ENCODE peak calls at places on chromosomes 6 and 20, in eight cellular contexts. J is cardiac fibroblast, V is fibroblast of pulmonary artery, F is choroid plexus epithelial cell, T is GM06990, H is pancreas, Y is PC-9, G is foreskin fibroblast. I is an unnamed sample.

GRCh38 chr6:34232901-34233300 is 3.8 kb upstream of the HMGA1 start:
- DNase-seq in H (no peak), F (no peak), V (no peak), Y (no peak), T (no peak), J (peak), G (no peak), I (peak)

GRCh38 chr20:50215917-50216316 is 25.3 kb downstream of the CEBPB start:
- DNase-seq in V (no peak), G (no peak), T (no peak), J (no peak), F (no peak), H (peak), Y (peak), I (no peak)

GRCh38 chr6:5453531-5453930 is 192.2 kb downstream of the FARS2 start:
- DNase-seq in V (no peak), Y (peak), T (no peak), G (no peak), J (no peak), H (peak), F (no peak), I (no peak)

GRCh38 chr6:25041676-25042598 is 106.2 kb upstream of the RIPOR2 start:
- DNase-seq in H (no peak), G (no peak), F (no peak), V (no peak), J (no peak), Y (no peak), T (peak), I (no peak)

GRCh38 chr20:24160563-24161355 is 172.2 kb upstream of the GGTLC1 start:
- DNase-seq in T (no peak), Y (peak), H (peak), G (peak), V (peak), J (peak), F (peak), I (peak)

GRCh38 chr20:13546497-13547131 is 92.1 kb downstream of the TASP1 start:
- DNase-seq in T (no peak), G (peak), V (peak), J (peak), H (peak), F (peak), Y (peak), I (peak)

GRCh38 chr20:58020656-58021454 is 207.6 kb downstream of the ANKRD60 start:
- DNase-seq in J (no peak), T (no peak), H (no peak), F (no peak), G (no peak), Y (no peak), V (no peak), I (no peak)

GRCh38 chr6:73566954-73567591 is 46.2 kb upstream of the EEF1A1 start:
- DNase-seq in Y (peak), F (peak), V (peak), G (peak), T (no peak), J (peak), H (peak), I (peak)

GRCh38 chr6:56046576-56046975 is 171.2 kb upstream of the BMP5 start:
- DNase-seq in H (no peak), G (peak), Y (peak), F (peak), J (peak), V (peak), T (no peak), I (no peak)

GRCh38 chr6:39303425-39304153 is 10.6 kb downstream of the KCNK17 start:
- DNase-seq in J (no peak), Y (no peak), T (no peak), H (no peak), G (no peak), F (no peak), V (no peak), I (no peak)

GRCh38 chr6:113496157-113496556 is 361.0 kb upstream of the MARCKS start:
- DNase-seq in T (no peak), H (no peak), J (peak), V (peak), F (peak), G (no peak), Y (no peak), I (no peak)

GRCh38 chr6:149012040-149012545 is 265.3 kb downstream of the UST start:
- DNase-seq in H (no peak), G (peak), V (peak), Y (no peak), F (peak), J (peak), T (no peak), I (peak)

GRCh38 chr6:96789871-96790270 is 47.4 kb downstream of the GPR63 start:
- DNase-seq in T (no peak), Y (no peak), G (no peak), F (no peak), H (no peak), J (no peak), V (no peak), I (no peak)

GRCh38 chr6:154139894-154140293 is 100.9 kb downstream of the OPRM1 start:
- DNase-seq in Y (no peak), T (no peak), F (no peak), G (no peak), J (no peak), V (no peak), H (no peak), I (no peak)

GRCh38 chr6:22737331-22737730 is 168.0 kb downstream of the HDGFL1 start:
- DNase-seq in H (no peak), F (peak), Y (peak), J (peak), V (peak), G (peak), T (no peak), I (peak)

GRCh38 chr20:7161690-7162089 is 394.2 kb downstream of the BMP2 start:
- DNase-seq in G (no peak), Y (no peak), H (no peak), J (peak), V (peak), T (no peak), F (peak), I (peak)

GRCh38 chr6:126614642-126615504 is 275.0 kb downstream of the CENPW start:
- DNase-seq in H (no peak), J (no peak), G (no peak), V (no peak), F (no peak), Y (no peak), T (peak), I (no peak)

GRCh38 chr6:43980004-43980795 is 147.1 kb downstream of the MRPL14 start:
- DNase-seq in T (no peak), V (no peak), H (no peak), J (no peak), G (no peak), Y (no peak), F (no peak), I (peak)

GRCh38 chr6:7050911-7051779 is 56.6 kb upstream of the RREB1 start:
- DNase-seq in V (peak), J (peak), H (peak), Y (peak), G (no peak), F (peak), T (peak), I (peak)

GRCh38 chr20:8357703-8358102 is 225.6 kb downstream of the PLCB1 start:
- DNase-seq in T (no peak), Y (no peak), J (no peak), V (no peak), G (no peak), F (peak), H (no peak), I (peak)

GRCh38 chr20:9166153-9166780 is 97.4 kb downstream of the PLCB4 start:
- DNase-seq in Y (no peak), F (no peak), T (no peak), G (no peak), V (no peak), H (no peak), J (no peak), I (no peak)

GRCh38 chr20:46715292-46715756 is 5.9 kb downstream of the SLC2A10 start:
- DNase-seq in Y (peak), T (no peak), V (peak), F (peak), H (no peak), G (peak), J (peak), I (peak)

GRCh38 chr6:7991992-7992815 is 72.0 kb downstream of the BLOC1S5 start:
- DNase-seq in T (peak), F (peak), J (peak), Y (no peak), H (no peak), V (peak), G (peak), I (peak)

GRCh38 chr20:10653593-10654288 is 20.1 kb downstream of the JAG1 start:
- DNase-seq in J (peak), H (no peak), G (peak), V (peak), T (no peak), F (peak), Y (no peak), I (peak)

GRCh38 chr6:13614126-13614925 is 809 bp upstream of the NOL7 start:
- DNase-seq in F (peak), T (no peak), V (peak), J (peak), G (peak), H (peak), Y (peak), I (peak)

GRCh38 chr20:59519707-59520014 is 84.7 kb upstream of the PHACTR3 start:
- DNase-seq in T (no peak), H (no peak), Y (no peak), G (no peak), V (no peak), F (no peak), J (no peak), I (no peak)

GRCh38 chr6:150535151-150535816 is 64.4 kb upstream of the PLEKHG1 start:
- DNase-seq in V (no peak), Y (no peak), G (no peak), F (no peak), J (no peak), H (no peak), T (no peak), I (no peak)

GRCh38 chr20:8722277-8722928 is 346.5 kb upstream of the PLCB4 start:
- DNase-seq in V (peak), J (peak), H (no peak), G (peak), F (peak), Y (peak), T (no peak), I (peak)

GRCh38 chr6:13383280-13384163 is 55.2 kb upstream of the TBC1D7 start:
- DNase-seq in G (no peak), Y (no peak), T (peak), V (peak), F (peak), H (no peak), J (peak), I (peak)

GRCh38 chr6:139409026-139409425 is 34.6 kb upstream of the CITED2 start:
- DNase-seq in V (peak), H (no peak), J (peak), G (no peak), F (peak), Y (peak), T (no peak), I (peak)

GRCh38 chr20:46099491-46100287 is 9.9 kb upstream of the NCOA5 start:
- DNase-seq in J (no peak), T (peak), V (no peak), H (no peak), Y (no peak), F (no peak), G (no peak), I (no peak)

GRCh38 chr6:145866449-145867401 is 52.1 kb upstream of the FBXO30 start:
- DNase-seq in J (no peak), G (no peak), T (peak), Y (no peak), V (no peak), F (no peak), H (no peak), I (no peak)
- H3K4me3 ChIP-seq in J (no peak), G (no peak), T (no peak), Y (no peak), V (no peak), F (no peak), H (no peak), I (no peak)

GRCh38 chr6:103672169-103672568 is 1187.5 kb downstream of the HACE1 start:
- DNase-seq in G (no peak), V (peak), F (peak), H (no peak), Y (no peak), J (no peak), T (no peak), I (no peak)
- TF ChIP-seq CTCF in G (no peak), V (no peak), F (no peak), H (no peak), Y (peak), J (peak), T (no peak), I (no peak)

GRCh38 chr6:151805286-151805840 is 2.1 kb upstream of the ESR1 start:
- DNase-seq in H (no peak), F (no peak), V (no peak), J (no peak), T (no peak), Y (no peak), G (peak), I (peak)

GRCh38 chr6:151807513-151808330 is at the start of gene ESR1:
- DNase-seq in G (peak), Y (peak), H (no peak), V (peak), F (peak), T (peak), J (peak), I (peak)

GRCh38 chr6:151804585-151805285 is 2.7 kb upstream of the ESR1 start:
- DNase-seq in J (no peak), G (no peak), H (no peak), Y (no peak), T (no peak), F (no peak), V (no peak), I (no peak)

GRCh38 chr6:151808331-151809241 is 1.1 kb downstream of the ESR1 start:
- DNase-seq in T (no peak), F (peak), J (no peak), V (peak), G (no peak), Y (no peak), H (no peak), I (no peak)

GRCh38 chr6:151806757-151807512 is 547 bp upstream of the ESR1 start:
- DNase-seq in F (peak), Y (no peak), J (peak), V (no peak), G (no peak), T (no peak), H (no peak), I (peak)
- H3K4me3 ChIP-seq in F (no peak), Y (peak), J (no peak), V (no peak), G (no peak), T (no peak), H (no peak), I (peak)

GRCh38 chr6:18823782-18824386 is 436.7 kb downstream of the RNF144B start:
- DNase-seq in Y (peak), T (no peak), V (peak), F (peak), J (peak), G (peak), H (peak), I (peak)
- TF ChIP-seq CTCF in Y (peak), T (peak), V (peak), F (peak), J (peak), G (peak), H (no peak), I (peak)

GRCh38 chr20:38432292-38432691 is 2.8 kb downstream of the SNHG17 start:
- DNase-seq in Y (no peak), F (no peak), V (no peak), T (no peak), H (no peak), J (no peak), G (no peak), I (no peak)

GRCh38 chr20:38434310-38434741 is 802 bp downstream of the SNHG17 start:
- DNase-seq in H (peak), F (peak), J (peak), Y (peak), G (no peak), V (peak), T (peak), I (peak)

GRCh38 chr20:38435555-38435939 is 419 bp upstream of the SNHG17 start:
- DNase-seq in T (no peak), F (peak), V (peak), J (peak), G (no peak), Y (no peak), H (no peak), I (peak)

GRCh38 chr20:38434770-38435554 is at the start of gene SNHG17:
- DNase-seq in Y (peak), G (peak), T (peak), V (peak), J (peak), F (peak), H (peak), I (peak)

GRCh38 chr20:38433304-38433972 is 1.7 kb downstream of the SNHG17 start:
- DNase-seq in V (no peak), Y (no peak), J (no peak), H (no peak), G (no peak), T (no peak), F (no peak), I (no peak)
- H3K4me3 ChIP-seq in V (peak), Y (peak), J (peak), H (peak), G (peak), T (peak), F (peak), I (peak)

DNA sequence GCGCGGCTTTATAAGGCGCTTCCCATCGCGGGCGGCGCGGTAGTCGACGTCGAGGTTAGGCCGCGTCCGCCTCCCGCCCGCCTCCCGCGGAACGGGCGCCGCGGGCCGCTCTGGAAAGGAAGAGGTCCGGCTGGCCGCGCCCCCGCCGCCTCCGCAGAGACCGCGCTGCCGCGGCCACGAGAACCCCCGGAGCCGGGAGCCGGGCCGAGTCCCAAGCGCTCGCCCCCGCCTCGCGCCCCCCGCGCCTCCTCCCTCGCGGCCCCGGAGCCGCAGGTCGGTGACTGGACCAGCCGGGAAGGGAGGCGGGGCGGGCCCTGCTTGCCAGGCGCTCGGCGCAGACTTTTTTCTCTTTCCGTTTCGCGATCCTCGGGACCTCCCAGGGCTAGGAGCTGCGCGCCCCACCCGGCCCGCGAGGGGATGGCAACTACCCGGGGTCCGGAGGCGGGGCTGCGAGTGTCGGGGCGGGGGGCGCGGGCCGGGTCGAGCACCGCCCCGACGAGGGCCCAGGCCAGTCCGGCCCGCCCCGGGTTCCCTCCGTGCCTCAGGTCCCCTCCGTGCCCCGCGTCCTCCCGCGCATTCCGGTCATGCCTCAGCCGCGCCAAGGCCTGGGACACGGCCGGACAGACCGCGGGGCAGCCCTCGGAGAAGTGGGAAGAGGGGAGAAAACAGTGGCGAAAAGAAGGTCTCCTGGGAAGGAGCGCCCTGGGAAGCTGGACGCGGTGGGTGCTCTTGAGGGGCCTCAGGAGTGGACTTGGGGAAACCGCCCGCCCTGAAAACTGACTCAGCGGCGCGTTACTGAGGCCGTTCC is 421 bp upstream of the PXDC1 start:
- DNase-seq in T (peak), Y (peak), J (peak), F (peak), H (peak), V (peak), G (peak), I (peak)
- TF ChIP-seq CTCF in T (peak), Y (peak), J (peak), F (peak), H (no peak), V (peak), G (peak), I (peak)

GRCh38 chr6:111013144-111013905 is 31.5 kb downstream of the RPF2 start:
- DNase-seq in G (no peak), V (peak), Y (no peak), J (peak), F (peak), T (no peak), H (no peak), I (peak)
- H3K4me3 ChIP-seq in G (no peak), V (no peak), Y (no peak), J (no peak), F (no peak), T (no peak), H (no peak), I (no peak)

GRCh38 chr6:54245265-54245664 is 63.0 kb upstream of the TINAG start:
- DNase-seq in Y (no peak), G (no peak), T (no peak), V (no peak), F (no peak), J (no peak), H (no peak), I (no peak)

GRCh38 chr6:54248319-54248718 is 59.9 kb upstream of the TINAG start:
- DNase-seq in T (no peak), Y (no peak), J (no peak), F (no peak), V (no peak), H (no peak), G (no peak), I (no peak)

GRCh38 chr6:54243699-54244098 is 64.5 kb upstream of the TINAG start:
- DNase-seq in G (no peak), Y (no peak), V (no peak), T (no peak), J (no peak), H (no peak), F (no peak), I (no peak)

GRCh38 chr6:54248994-54249393 is 59.2 kb upstream of the TINAG start:
- DNase-seq in T (no peak), V (no peak), H (no peak), F (no peak), J (no peak), Y (no peak), G (no peak), I (no peak)

GRCh38 chr6:54244430-54244829 is 63.8 kb upstream of the TINAG start:
- DNase-seq in G (peak), J (peak), V (peak), H (no peak), F (peak), Y (no peak), T (no peak), I (peak)
- TF ChIP-seq CTCF in G (peak), J (peak), V (peak), H (peak), F (peak), Y (peak), T (peak), I (peak)